ENCODE peak calls at places on chromosomes 5 and 9, in seven cellular contexts. U is CD8-positive, alpha-beta T cell; G is stomach; O is heart left ventricle; R is sigmoid colon; K is A549; N is WERI-Rb-1. V is an unnamed sample.

GRCh38 chr9:107976767-107977166 is 487.2 kb upstream of the KLF4 start:
- DNase-seq in R (peak; percentile 89), O (peak; percentile 18), N (no peak), U (no peak), K (no peak), G (peak; percentile 56), V (no peak)

GRCh38 chr9:13278368-13279246 is 885 bp downstream of the MPDZ start:
- DNase-seq in U (no peak), G (peak; percentile 26), K (peak; percentile 71), R (peak; percentile 88), O (peak; percentile 73), N (peak; percentile 20), V (peak; percentile 77)

GRCh38 chr9:110994771-110995241 is 43.5 kb downstream of the LPAR1 start:
- DNase-seq in G (no peak), O (no peak), R (no peak), K (no peak), N (no peak), U (no peak), V (no peak)

GRCh38 chr9:122912964-122913673 is at the start of gene ZBTB6:
- DNase-seq in O (peak; percentile 83), G (peak; percentile 78), R (peak; percentile 87), N (peak; percentile 89), U (peak; percentile 78), K (peak; percentile 88), V (peak; percentile 84)

GRCh38 chr5:15365040-15365439 is 134.9 kb upstream of the FBXL7 start:
- DNase-seq in N (no peak), O (no peak), K (no peak), U (no peak), G (no peak), R (no peak), V (no peak)

GRCh38 chr5:138448481-138449398 is 9.9 kb downstream of the REEP2 start:
- DNase-seq in N (no peak), U (no peak), R (no peak), O (no peak), K (peak; percentile 34), G (no peak), V (peak; percentile 67)

GRCh38 chr9:33731142-33731541 is 64.2 kb upstream of the PRSS3 start:
- DNase-seq in O (no peak), R (no peak), N (no peak), G (no peak), U (no peak), K (no peak), V (no peak)

GRCh38 chr9:61668846-61669245 is 479.0 kb downstream of the SPATA31A7 start:
- DNase-seq in R (peak; percentile 36), U (peak; percentile 25), G (no peak), O (no peak), K (no peak), N (no peak), V (no peak)

GRCh38 chr5:145243016-145243415 is 592.1 kb downstream of the PRELID2 start:
- DNase-seq in O (no peak), N (no peak), G (no peak), K (no peak), U (no peak), R (no peak), V (no peak)

GRCh38 chr5:135040331-135041144 is 6.5 kb upstream of the PITX1 start:
- DNase-seq in N (no peak), U (no peak), G (no peak), O (no peak), R (no peak), K (no peak), V (peak; percentile 85)

GRCh38 chr5:135037519-135038201 is 3.6 kb upstream of the PITX1 start:
- DNase-seq in G (no peak), O (no peak), K (no peak), N (no peak), R (no peak), U (no peak), V (no peak)

GRCh38 chr5:135039526-135040296 is 5.7 kb upstream of the PITX1 start:
- DNase-seq in O (no peak), U (no peak), R (no peak), N (no peak), K (no peak), G (no peak), V (peak; percentile 92)

GRCh38 chr5:135038202-135038828 is 4.3 kb upstream of the PITX1 start:
- DNase-seq in R (no peak), N (no peak), G (no peak), O (no peak), K (no peak), U (no peak), V (peak; percentile 63)

DNA sequence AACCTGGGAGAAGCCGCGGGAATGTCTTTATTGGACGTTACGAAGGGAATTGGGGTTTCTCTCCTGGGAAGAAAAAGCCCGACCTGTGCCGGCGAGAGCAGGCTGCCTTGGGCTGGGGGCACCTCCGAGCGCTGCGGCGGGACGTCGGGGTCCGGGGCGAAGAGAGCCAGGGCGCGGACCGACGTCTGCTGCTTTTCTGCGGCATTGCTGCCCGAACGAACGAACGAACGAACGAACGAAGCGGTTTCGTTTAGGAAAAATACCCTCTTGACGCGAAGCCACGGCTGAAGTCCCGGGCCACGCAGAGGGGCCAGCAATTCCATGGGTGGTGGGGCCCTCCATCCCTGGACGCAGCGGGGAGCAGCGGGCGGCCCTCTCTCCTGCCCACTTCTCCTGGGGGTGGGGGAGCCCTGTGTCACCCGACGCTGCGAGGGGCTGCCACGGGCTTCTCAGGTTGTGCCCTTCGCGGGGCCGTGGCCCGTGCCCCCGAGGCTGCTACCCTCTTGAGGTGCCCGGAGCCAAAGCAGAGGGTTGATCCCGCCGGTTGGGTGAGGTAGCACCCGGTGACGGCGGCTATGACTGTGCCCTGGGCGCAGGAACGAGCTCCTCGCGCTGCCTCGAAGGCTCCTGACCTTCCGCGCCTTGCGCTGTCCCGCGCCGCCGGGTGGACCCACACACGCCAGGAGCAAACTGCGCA is 4.9 kb upstream of the PITX1 start:
- DNase-seq in O (no peak), N (no peak), R (no peak), K (no peak), G (no peak), U (no peak), V (peak; percentile 77)
- H3K4me3 ChIP-seq in O (no peak overlapping the region), N (peak overlapping the region; percentile 43), R (peak overlapping the region; percentile 20), K (peak overlapping the region; percentile 38), G (peak overlapping the region; percentile 63), U (no peak overlapping the region), V (peak overlapping the region; percentile 26)

GRCh38 chr5:146873186-146873917 is 5.2 kb downstream of the PPP2R2B start:
- DNase-seq in O (no peak), N (no peak), U (no peak), K (no peak), R (no peak), G (no peak), V (no peak)

GRCh38 chr5:146878471-146879172 is at the start of gene PPP2R2B:
- DNase-seq in R (peak; percentile 66), O (peak; percentile 18), N (peak; percentile 46), G (peak; percentile 37), K (peak; percentile 15), U (peak; percentile 72), V (peak; percentile 85)

GRCh38 chr5:146877783-146878470 is 630 bp downstream of the PPP2R2B start:
- DNase-seq in R (no peak), O (no peak), N (peak; percentile 18), K (no peak), U (peak; percentile 60), G (no peak), V (peak; percentile 83)

GRCh38 chr5:146880985-146881384 is 2.4 kb upstream of the PPP2R2B start:
- DNase-seq in K (no peak), O (no peak), G (no peak), R (no peak), N (no peak), U (no peak), V (no peak)

DNA sequence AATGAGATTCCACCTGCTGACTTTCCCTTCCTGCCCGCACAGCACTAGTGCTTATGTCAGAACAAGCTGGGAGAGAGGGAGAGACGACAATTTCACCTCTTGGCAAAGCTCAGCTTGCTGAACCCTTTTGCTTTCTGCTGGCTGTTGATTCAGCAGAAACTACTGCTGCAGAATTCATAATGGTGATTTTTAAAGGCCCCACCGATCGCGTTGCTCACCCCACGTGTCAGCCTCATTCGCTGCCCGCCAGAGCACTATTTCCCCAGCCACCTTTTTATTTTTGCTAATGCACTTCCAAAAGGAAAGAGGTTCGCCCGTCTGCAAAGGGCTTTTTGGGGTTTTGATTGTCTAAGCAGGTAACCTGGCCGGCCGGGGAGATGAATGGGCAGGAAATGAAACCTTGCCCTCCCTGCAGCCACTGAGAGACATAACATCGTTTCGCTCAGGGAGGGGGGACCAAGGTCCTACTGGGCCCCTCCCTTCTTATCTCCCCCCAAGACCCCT is 1.3 kb downstream of the PPP2R2B start:
- DNase-seq in R (no peak), G (no peak), U (peak; percentile 51), K (no peak), N (no peak), O (no peak), V (peak; percentile 37)
- H3K4me3 ChIP-seq in R (peak overlapping the region; percentile 71), G (peak overlapping the region; percentile 48), U (peak overlapping the region; percentile 73), K (peak overlapping the region; percentile 50), N (peak overlapping the region; percentile 51), O (peak overlapping the region; percentile 56), V (peak overlapping the region; percentile 83)

GRCh38 chr5:140255460-140256157 is 47.3 kb downstream of the PFDN1 start:
- DNase-seq in U (no peak), O (no peak), N (no peak), G (no peak), R (no peak), K (no peak), V (no peak)

GRCh38 chr5:140256726-140257125 is 46.2 kb downstream of the PFDN1 start:
- DNase-seq in R (no peak), K (no peak), U (no peak), G (no peak), N (no peak), O (no peak), V (no peak)

GRCh38 chr5:140251527-140251973 is 51.4 kb downstream of the PFDN1 start:
- DNase-seq in K (peak; percentile 36), G (no peak), O (no peak), R (no peak), N (no peak), U (peak; percentile 54), V (no peak)

GRCh38 chr5:140252470-140253126 is 50.3 kb downstream of the PFDN1 start:
- DNase-seq in K (no peak), G (no peak), R (no peak), O (no peak), U (no peak), N (no peak), V (no peak)

DNA sequence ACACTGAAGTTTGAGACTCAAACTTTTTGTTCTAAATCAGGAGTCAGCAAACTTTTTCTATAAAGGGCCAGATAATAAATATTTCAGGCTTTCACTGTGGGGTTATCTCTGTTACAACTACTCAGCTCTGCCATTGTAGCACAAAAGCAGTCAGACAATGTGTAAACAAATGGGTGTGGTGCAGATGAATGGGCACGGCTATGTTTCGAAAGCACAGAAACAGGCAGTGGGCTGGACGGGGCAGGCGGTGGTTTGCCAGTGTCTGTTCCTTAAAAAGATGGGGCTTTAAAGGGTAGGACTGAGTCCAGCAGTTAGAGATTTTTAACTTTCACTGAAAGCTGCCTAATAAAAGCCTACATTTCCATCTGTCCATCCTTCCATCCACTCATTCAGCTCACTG is 48.9 kb downstream of the PFDN1 start:
- DNase-seq in O (no peak), G (peak; percentile 61), K (peak; percentile 53), N (no peak), R (no peak), U (no peak), V (no peak)
- H3K4me3 ChIP-seq in O (no peak overlapping the region), G (no peak overlapping the region), K (no peak overlapping the region), N (no peak overlapping the region), R (no peak overlapping the region), U (no peak overlapping the region), V (no peak overlapping the region)

DNA sequence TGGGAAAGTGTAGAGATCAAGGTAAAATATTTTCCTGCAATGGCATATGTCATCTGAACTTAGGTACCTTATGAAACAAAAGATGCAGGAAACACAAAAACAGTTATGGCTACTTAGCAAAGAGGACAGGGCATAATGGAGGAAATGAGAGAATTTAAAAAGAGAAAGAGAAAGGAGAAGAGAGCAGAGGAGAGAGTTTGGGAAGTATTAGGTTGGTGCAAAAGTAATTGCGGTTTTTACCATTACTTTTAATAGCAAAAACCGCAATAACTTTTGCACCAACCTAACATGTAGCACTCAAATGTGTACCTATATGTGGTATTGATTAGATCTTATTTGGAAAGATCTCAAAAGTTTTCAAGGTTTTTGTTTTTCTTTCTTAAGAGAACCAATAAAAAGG is 160.1 kb upstream of the ACTBL2 start:
- DNase-seq in R (no peak), G (no peak), U (no peak), K (no peak), O (no peak), N (no peak), V (no peak)
- H3K4me3 ChIP-seq in R (no peak overlapping the region), G (no peak overlapping the region), U (no peak overlapping the region), K (no peak overlapping the region), O (no peak overlapping the region), N (no peak overlapping the region), V (no peak overlapping the region)